ENCODE peak calls at places on chromosomes 5 and 9, in seven cellular contexts. One of them, this sample, is unnamed.

GRCh38 chr5:88663793-88664216 is 219.2 kb downstream of the MEF2C start:
- DNase-seq in HCT116: no peak
- DNase-seq in K562: no peak
- DNase-seq in H1: no peak
- DNase-seq in GM12878: no peak
- DNase-seq in HepG2: no peak
- DNase-seq in SK-N-SH: no peak
- DNase-seq in this sample: no peak

GRCh38 chr9:131668057-131668438 is 71.8 kb downstream of the RAPGEF1 start:
- DNase-seq in GM12878: no peak
- DNase-seq in SK-N-SH: no peak
- DNase-seq in HCT116: no peak
- DNase-seq in HepG2: no peak
- DNase-seq in H1: no peak
- DNase-seq in K562: no peak
- DNase-seq in this sample: no peak

GRCh38 chr9:82645591-82645990 is 417.4 kb downstream of the RASEF start:
- DNase-seq in H1: no peak
- DNase-seq in HCT116: no peak
- DNase-seq in GM12878: no peak
- DNase-seq in HepG2: no peak
- DNase-seq in K562: no peak
- DNase-seq in SK-N-SH: no peak
- DNase-seq in this sample: no peak

GRCh38 chr5:28750236-28750635 is 1711.8 kb upstream of the CDH9 start:
- DNase-seq in GM12878: no peak
- DNase-seq in H1: no peak
- DNase-seq in HCT116: no peak
- DNase-seq in HepG2: no peak
- DNase-seq in SK-N-SH: no peak
- DNase-seq in K562: no peak
- DNase-seq in this sample: no peak

GRCh38 chr5:42993516-42994284 is 46.4 kb downstream of the ANXA2R start:
- DNase-seq in H1: no peak
- DNase-seq in GM12878: no peak
- DNase-seq in HepG2: no peak
- DNase-seq in SK-N-SH: no peak
- DNase-seq in HCT116: no peak
- DNase-seq in K562: peak
- DNase-seq in this sample: no peak

GRCh38 chr5:122183098-122183794 is 53.9 kb downstream of the ZNF474 start:
- DNase-seq in SK-N-SH: no peak
- DNase-seq in GM12878: no peak
- DNase-seq in K562: no peak
- DNase-seq in HepG2: no peak
- DNase-seq in H1: no peak
- DNase-seq in HCT116: no peak
- DNase-seq in this sample: no peak

GRCh38 chr9:98503867-98504800 is 204.6 kb downstream of the GABBR2 start:
- DNase-seq in GM12878: no peak
- DNase-seq in HepG2: no peak
- DNase-seq in SK-N-SH: no peak
- DNase-seq in H1: no peak
- DNase-seq in K562: no peak
- DNase-seq in HCT116: no peak
- DNase-seq in this sample: no peak

GRCh38 chr5:164578401-164578800 is 1073.0 kb downstream of the MAT2B start:
- DNase-seq in SK-N-SH: no peak
- DNase-seq in K562: no peak
- DNase-seq in HCT116: no peak
- DNase-seq in H1: no peak
- DNase-seq in HepG2: no peak
- DNase-seq in GM12878: no peak
- DNase-seq in this sample: no peak

GRCh38 chr5:163914911-163915310 is 409.5 kb downstream of the MAT2B start:
- DNase-seq in K562: no peak
- DNase-seq in HepG2: no peak
- DNase-seq in SK-N-SH: no peak
- DNase-seq in GM12878: peak
- DNase-seq in H1: no peak
- DNase-seq in HCT116: no peak
- DNase-seq in this sample: no peak

GRCh38 chr9:137243626-137244485 is 2.8 kb downstream of the TUBB4B start:
- DNase-seq in K562: no peak
- DNase-seq in HepG2: no peak
- DNase-seq in SK-N-SH: no peak
- DNase-seq in HCT116: no peak
- DNase-seq in GM12878: no peak
- DNase-seq in H1: no peak
- DNase-seq in this sample: no peak

GRCh38 chr5:127550652-127551409 is 33.4 kb downstream of the PRRC1 start:
- DNase-seq in K562: no peak
- DNase-seq in HCT116: no peak
- DNase-seq in GM12878: no peak
- DNase-seq in H1: no peak
- DNase-seq in HepG2: no peak
- DNase-seq in SK-N-SH: no peak
- DNase-seq in this sample: no peak

GRCh38 chr5:100553209-100553608 is 18.0 kb downstream of the FAM174A start:
- DNase-seq in K562: no peak
- DNase-seq in HCT116: no peak
- DNase-seq in SK-N-SH: no peak
- DNase-seq in H1: no peak
- DNase-seq in GM12878: no peak
- DNase-seq in HepG2: no peak
- DNase-seq in this sample: no peak

GRCh38 chr9:113687680-113688371 is 188.3 kb upstream of the ZNF618 start:
- DNase-seq in HepG2: no peak
- DNase-seq in K562: no peak
- DNase-seq in SK-N-SH: peak
- DNase-seq in GM12878: no peak
- DNase-seq in H1: no peak
- DNase-seq in HCT116: no peak
- DNase-seq in this sample: no peak

GRCh38 chr5:40676643-40677333 is 2.9 kb upstream of the PTGER4 start:
- DNase-seq in K562: no peak
- DNase-seq in H1: no peak
- DNase-seq in SK-N-SH: no peak
- DNase-seq in HCT116: no peak
- DNase-seq in GM12878: no peak
- DNase-seq in HepG2: no peak
- DNase-seq in this sample: no peak

DNA sequence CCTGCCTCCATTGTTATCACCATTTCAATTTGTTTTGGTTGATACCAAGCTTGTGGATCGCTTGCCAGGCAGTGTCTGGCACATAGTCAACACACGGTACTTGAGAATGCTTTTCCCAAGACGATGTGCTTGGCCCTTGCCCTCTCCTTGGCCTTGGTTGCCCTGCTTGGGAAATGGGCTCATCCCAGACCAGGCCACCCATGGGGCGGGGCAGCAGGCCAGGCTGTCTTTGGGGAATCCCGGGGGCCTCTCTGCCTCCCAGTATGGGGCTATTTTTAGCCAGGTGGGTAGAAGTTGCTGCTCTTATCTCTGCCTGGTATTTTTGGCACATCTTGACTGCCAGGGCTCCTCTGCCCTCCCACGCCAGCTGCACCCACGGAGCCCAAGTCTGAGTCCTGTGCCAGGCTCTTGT is 49.9 kb downstream of the LMX1B start:
- DNase-seq in HCT116: no peak
- DNase-seq in GM12878: no peak
- DNase-seq in K562: no peak
- DNase-seq in H1: no peak
- DNase-seq in HepG2: no peak
- DNase-seq in SK-N-SH: no peak
- DNase-seq in this sample: no peak
- TF ChIP-seq JUND in HCT116: no peak
- TF ChIP-seq JUND in GM12878: no peak
- TF ChIP-seq JUND in K562: no peak
- TF ChIP-seq JUND in H1: no peak
- TF ChIP-seq JUND in HepG2: no peak
- TF ChIP-seq JUND in SK-N-SH: no peak
- TF ChIP-seq JUND in this sample: no peak

DNA sequence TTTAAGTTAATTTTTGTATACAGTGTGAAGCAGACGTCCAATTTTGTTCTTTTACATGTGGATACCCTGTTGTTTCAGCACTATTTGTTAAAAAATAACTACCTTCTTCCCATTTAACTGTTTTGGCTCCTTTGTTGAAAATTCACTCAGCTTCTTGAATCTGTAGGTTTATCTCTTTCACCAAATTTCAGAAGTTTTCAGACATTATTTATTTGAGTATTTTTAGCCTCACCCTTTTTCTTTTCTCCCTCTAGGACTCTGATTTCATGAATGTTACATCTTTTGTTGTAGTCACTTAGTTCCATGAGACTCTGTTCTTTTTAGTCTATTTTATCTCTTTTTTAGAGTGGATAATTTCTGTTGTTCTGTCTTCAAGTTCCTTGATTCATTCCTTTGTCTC is 4.6 kb upstream of the TNPO1 start:
- DNase-seq in SK-N-SH: no peak
- DNase-seq in K562: no peak
- DNase-seq in HepG2: no peak
- DNase-seq in HCT116: no peak
- DNase-seq in GM12878: no peak
- DNase-seq in H1: no peak
- DNase-seq in this sample: no peak
- TF ChIP-seq JUND in SK-N-SH: no peak
- TF ChIP-seq JUND in K562: no peak
- TF ChIP-seq JUND in HepG2: no peak
- TF ChIP-seq JUND in HCT116: no peak
- TF ChIP-seq JUND in GM12878: no peak
- TF ChIP-seq JUND in H1: no peak
- TF ChIP-seq JUND in this sample: no peak

GRCh38 chr9:127916665-127917581 is at the start of gene ST6GALNAC4:
- DNase-seq in HepG2: peak
- DNase-seq in HCT116: no peak
- DNase-seq in H1: no peak
- DNase-seq in GM12878: no peak
- DNase-seq in SK-N-SH: peak
- DNase-seq in K562: peak
- DNase-seq in this sample: peak
- TF ChIP-seq JUND in HepG2: no peak
- TF ChIP-seq JUND in HCT116: no peak
- TF ChIP-seq JUND in H1: no peak
- TF ChIP-seq JUND in GM12878: no peak
- TF ChIP-seq JUND in SK-N-SH: no peak
- TF ChIP-seq JUND in K562: no peak
- TF ChIP-seq JUND in this sample: no peak

DNA sequence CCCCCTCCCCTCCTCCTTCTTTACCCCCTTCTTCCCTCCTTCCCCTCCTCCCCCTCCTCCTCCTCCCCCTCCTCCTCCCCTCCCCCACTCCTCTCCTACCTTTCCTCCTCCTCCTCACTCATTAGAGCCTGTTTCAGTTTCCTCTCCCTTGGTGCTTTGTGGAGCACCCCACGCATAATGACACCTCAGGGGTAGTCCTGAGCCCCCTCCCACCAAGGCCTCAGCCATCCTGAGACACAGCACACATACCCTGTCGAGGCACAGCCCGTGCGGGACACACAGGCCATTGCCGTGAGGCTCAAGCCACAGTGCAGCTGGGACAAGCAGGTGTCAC is 35.4 kb downstream of the HK3 start:
- DNase-seq in SK-N-SH: no peak
- DNase-seq in K562: no peak
- DNase-seq in H1: no peak
- DNase-seq in HCT116: no peak
- DNase-seq in GM12878: no peak
- DNase-seq in HepG2: no peak
- DNase-seq in this sample: no peak
- TF ChIP-seq JUND in SK-N-SH: no peak
- TF ChIP-seq JUND in K562: no peak
- TF ChIP-seq JUND in H1: no peak
- TF ChIP-seq JUND in HCT116: no peak
- TF ChIP-seq JUND in GM12878: no peak
- TF ChIP-seq JUND in HepG2: no peak
- TF ChIP-seq JUND in this sample: no peak

DNA sequence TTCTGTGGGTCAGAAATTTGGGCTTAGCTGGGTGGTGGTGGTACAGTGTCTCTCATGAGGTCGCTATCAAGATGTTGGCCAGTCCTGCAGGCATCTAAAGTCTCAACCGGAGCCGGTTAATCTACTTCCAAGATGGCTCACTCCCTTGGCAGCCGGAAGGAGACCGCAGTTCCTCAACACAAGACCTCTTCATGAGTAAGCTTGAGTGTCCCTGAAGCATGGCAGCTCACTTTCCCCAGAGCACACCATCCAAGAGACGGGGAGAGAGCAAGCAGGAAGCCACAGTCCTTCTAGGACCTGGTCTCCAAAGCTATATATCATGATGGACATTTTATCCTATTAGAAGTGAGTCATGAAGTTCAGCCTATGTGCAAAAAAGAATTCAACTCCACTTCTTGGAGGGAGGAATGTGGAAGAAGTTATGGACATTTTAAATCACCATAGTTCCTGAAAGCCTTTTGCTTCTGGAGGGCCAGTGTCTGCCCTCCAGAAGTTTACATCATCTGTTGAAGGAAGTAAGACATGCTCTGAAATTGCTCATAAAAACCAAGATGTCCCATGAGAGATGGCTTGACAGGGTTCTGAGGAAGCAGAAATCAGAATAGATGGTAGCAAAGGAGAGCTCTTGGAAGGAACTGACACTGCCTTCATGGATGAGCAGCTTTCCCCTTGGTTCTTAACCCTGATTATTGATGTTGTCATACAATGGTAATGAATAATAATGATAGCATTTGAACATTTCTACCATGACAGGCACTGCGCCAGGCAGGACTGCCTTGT is 21.3 kb downstream of the GALNT10 start:
- DNase-seq in HCT116: no peak
- DNase-seq in H1: no peak
- DNase-seq in K562: no peak
- DNase-seq in GM12878: no peak
- DNase-seq in HepG2: no peak
- DNase-seq in SK-N-SH: no peak
- DNase-seq in this sample: no peak
- TF ChIP-seq JUND in HCT116: no peak
- TF ChIP-seq JUND in H1: no peak
- TF ChIP-seq JUND in K562: no peak
- TF ChIP-seq JUND in GM12878: no peak
- TF ChIP-seq JUND in HepG2: no peak
- TF ChIP-seq JUND in SK-N-SH: no peak
- TF ChIP-seq JUND in this sample: no peak

DNA sequence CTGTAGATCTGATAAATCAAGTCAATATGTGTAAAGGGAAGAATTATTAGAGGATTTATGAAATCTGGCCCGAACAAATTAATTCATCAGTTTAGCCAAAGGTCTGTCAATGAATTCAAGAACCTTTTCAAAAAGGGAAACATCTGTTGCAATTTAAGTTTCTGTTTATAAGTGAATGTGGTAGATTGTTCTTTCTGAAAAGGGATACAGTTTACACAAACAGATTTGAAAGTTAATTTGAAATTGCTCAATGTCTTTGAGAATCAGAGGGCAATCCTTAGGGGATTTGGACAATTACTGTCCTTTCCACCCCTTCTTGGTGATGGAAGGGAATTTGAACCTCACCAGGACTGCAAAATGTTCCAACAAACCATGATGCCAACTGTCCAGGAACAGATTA is 29.7 kb upstream of the ERCC6L2 start:
- DNase-seq in GM12878: no peak
- DNase-seq in HCT116: no peak
- DNase-seq in K562: no peak
- DNase-seq in H1: no peak
- DNase-seq in HepG2: no peak
- DNase-seq in SK-N-SH: no peak
- DNase-seq in this sample: no peak
- TF ChIP-seq JUND in GM12878: no peak
- TF ChIP-seq JUND in HCT116: no peak
- TF ChIP-seq JUND in K562: no peak
- TF ChIP-seq JUND in H1: no peak
- TF ChIP-seq JUND in HepG2: no peak
- TF ChIP-seq JUND in SK-N-SH: no peak
- TF ChIP-seq JUND in this sample: no peak